ENCODE peak calls at places on chromosomes 2 and 18, in six cellular contexts. One of them, this sample, is unnamed.

GRCh38 chr2:48693645-48694044 is 61.9 kb downstream of the LHCGR start:
- ATAC-seq in upper lobe of left lung: no peak
- ATAC-seq in HepG2: no peak
- ATAC-seq in GM12878: no peak
- ATAC-seq in A549: no peak
- ATAC-seq in K562: no peak
- ATAC-seq in this sample: no peak

GRCh38 chr2:162379719-162380580 is 36.0 kb downstream of the GCA start:
- ATAC-seq in upper lobe of left lung: no peak
- ATAC-seq in HepG2: peak
- ATAC-seq in GM12878: peak
- ATAC-seq in A549: no peak
- ATAC-seq in K562: no peak
- ATAC-seq in this sample: no peak

GRCh38 chr2:10433948-10434884 is 13.9 kb downstream of the ODC1 start:
- ATAC-seq in upper lobe of left lung: no peak
- ATAC-seq in HepG2: peak
- ATAC-seq in GM12878: no peak
- ATAC-seq in A549: peak
- ATAC-seq in K562: peak
- ATAC-seq in this sample: no peak

GRCh38 chr2:171999125-171999524 is 628 bp upstream of the METAP1D start:
- ATAC-seq in upper lobe of left lung: no peak
- ATAC-seq in HepG2: no peak
- ATAC-seq in GM12878: peak
- ATAC-seq in A549: peak
- ATAC-seq in K562: peak
- ATAC-seq in this sample: no peak

GRCh38 chr2:100140582-100140981 is 1.8 kb downstream of the AFF3 start:
- ATAC-seq in upper lobe of left lung: peak
- ATAC-seq in HepG2: no peak
- ATAC-seq in GM12878: no peak
- ATAC-seq in A549: no peak
- ATAC-seq in K562: no peak
- ATAC-seq in this sample: no peak

GRCh38 chr2:132715554-132715953 is 45.5 kb upstream of the LYPD1 start:
- ATAC-seq in upper lobe of left lung: no peak
- ATAC-seq in HepG2: no peak
- ATAC-seq in GM12878: peak
- ATAC-seq in A549: no peak
- ATAC-seq in K562: no peak
- ATAC-seq in this sample: no peak

GRCh38 chr18:35389095-35389618 is 12.0 kb upstream of the ZNF396 start:
- ATAC-seq in upper lobe of left lung: peak
- ATAC-seq in HepG2: no peak
- ATAC-seq in GM12878: peak
- ATAC-seq in A549: no peak
- ATAC-seq in K562: no peak
- ATAC-seq in this sample: peak

GRCh38 chr2:181764095-181764963 is 84.0 kb upstream of the NEUROD1 start:
- ATAC-seq in upper lobe of left lung: no peak
- ATAC-seq in HepG2: peak
- ATAC-seq in GM12878: no peak
- ATAC-seq in A549: no peak
- ATAC-seq in K562: peak
- ATAC-seq in this sample: no peak

GRCh38 chr2:236631361-236632291 is 62.0 kb downstream of the ACKR3 start:
- ATAC-seq in upper lobe of left lung: no peak
- ATAC-seq in HepG2: no peak
- ATAC-seq in GM12878: no peak
- ATAC-seq in A549: no peak
- ATAC-seq in K562: no peak
- ATAC-seq in this sample: no peak

GRCh38 chr2:154978244-154978643 is 279.7 kb downstream of the KCNJ3 start:
- ATAC-seq in upper lobe of left lung: no peak
- ATAC-seq in HepG2: no peak
- ATAC-seq in GM12878: peak
- ATAC-seq in A549: no peak
- ATAC-seq in K562: no peak
- ATAC-seq in this sample: no peak

GRCh38 chr2:54287532-54287931 is 31.5 kb upstream of the TSPYL6 start:
- ATAC-seq in upper lobe of left lung: peak
- ATAC-seq in HepG2: no peak
- ATAC-seq in GM12878: no peak
- ATAC-seq in A549: no peak
- ATAC-seq in K562: no peak
- ATAC-seq in this sample: peak

GRCh38 chr2:134932864-134933526 is 14.4 kb downstream of the CCNT2 start:
- ATAC-seq in upper lobe of left lung: no peak
- ATAC-seq in HepG2: peak
- ATAC-seq in GM12878: peak
- ATAC-seq in A549: peak
- ATAC-seq in K562: no peak
- ATAC-seq in this sample: no peak

GRCh38 chr2:86783615-86784339 is 6.9 kb downstream of the CD8A start:
- ATAC-seq in upper lobe of left lung: no peak
- ATAC-seq in HepG2: no peak
- ATAC-seq in GM12878: peak
- ATAC-seq in A549: no peak
- ATAC-seq in K562: no peak
- ATAC-seq in this sample: no peak

DNA sequence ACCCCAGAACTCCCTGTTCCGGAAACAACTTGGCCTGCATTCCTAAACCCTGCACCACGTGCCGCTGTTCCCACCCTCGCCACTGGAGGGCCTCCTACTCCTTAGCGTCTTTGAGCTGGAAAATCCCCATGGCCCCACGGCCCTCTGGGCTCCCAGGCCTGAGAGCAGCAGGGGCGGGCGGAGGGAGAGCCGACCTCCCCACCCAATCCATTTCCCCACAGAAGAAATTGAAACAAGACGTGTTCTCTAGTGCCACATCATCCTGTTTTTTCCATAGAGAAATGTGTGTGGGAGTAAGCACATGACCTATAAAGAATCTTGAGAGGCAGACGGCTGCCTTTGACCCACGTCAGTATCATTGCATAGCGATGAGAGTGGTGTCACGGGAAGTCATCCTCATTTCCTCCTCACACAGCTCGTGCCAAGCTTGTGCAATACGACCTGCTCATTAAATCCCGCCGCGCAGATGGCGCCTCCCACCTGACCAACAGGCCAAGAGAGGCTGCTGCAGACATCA is 79.2 kb downstream of the LAMA1 start:
- ATAC-seq in upper lobe of left lung: peak
- ATAC-seq in HepG2: peak
- ATAC-seq in GM12878: peak
- ATAC-seq in A549: peak
- ATAC-seq in K562: peak
- ATAC-seq in this sample: peak
- TF ChIP-seq EP300 in upper lobe of left lung: no peak
- TF ChIP-seq EP300 in HepG2: no peak
- TF ChIP-seq EP300 in GM12878: no peak
- TF ChIP-seq EP300 in A549: no peak
- TF ChIP-seq EP300 in K562: no peak
- TF ChIP-seq EP300 in this sample: no peak

GRCh38 chr18:47247036-47247832 is 4.2 kb downstream of the SKOR2 start:
- ATAC-seq in upper lobe of left lung: no peak
- ATAC-seq in HepG2: no peak
- ATAC-seq in GM12878: no peak
- ATAC-seq in A549: no peak
- ATAC-seq in K562: no peak
- ATAC-seq in this sample: no peak
- H3K4me3 ChIP-seq in upper lobe of left lung: peak
- H3K4me3 ChIP-seq in HepG2: no peak
- H3K4me3 ChIP-seq in GM12878: no peak
- H3K4me3 ChIP-seq in A549: no peak
- H3K4me3 ChIP-seq in K562: no peak
- H3K4me3 ChIP-seq in this sample: peak

GRCh38 chr18:4293337-4293736 is 161.8 kb downstream of the DLGAP1 start:
- ATAC-seq in upper lobe of left lung: no peak
- ATAC-seq in HepG2: no peak
- ATAC-seq in GM12878: peak
- ATAC-seq in A549: no peak
- ATAC-seq in K562: no peak
- ATAC-seq in this sample: no peak

DNA sequence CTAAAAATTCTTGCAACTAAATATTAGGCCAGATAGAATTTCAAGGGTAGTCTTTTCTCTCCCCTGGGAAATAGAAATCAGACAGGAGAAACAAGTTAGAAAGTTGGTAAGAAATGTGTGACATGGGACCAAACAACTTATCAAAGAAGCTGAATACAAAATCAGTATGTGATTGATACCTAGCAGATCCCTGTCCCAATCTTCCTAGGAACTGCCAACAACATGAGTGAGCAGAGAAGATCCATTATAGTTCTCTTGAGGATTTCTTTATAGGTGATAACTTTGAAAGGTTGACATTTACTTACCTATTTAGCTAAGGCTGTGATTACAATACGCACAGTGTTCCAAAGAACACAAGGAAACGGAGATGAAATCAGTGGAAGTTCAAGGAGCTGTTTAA is 162.4 kb downstream of the DLGAP1 start:
- ATAC-seq in upper lobe of left lung: no peak
- ATAC-seq in HepG2: no peak
- ATAC-seq in GM12878: no peak
- ATAC-seq in A549: no peak
- ATAC-seq in K562: no peak
- ATAC-seq in this sample: no peak
- TF ChIP-seq EP300 in upper lobe of left lung: no peak
- TF ChIP-seq EP300 in HepG2: no peak
- TF ChIP-seq EP300 in GM12878: no peak
- TF ChIP-seq EP300 in A549: no peak
- TF ChIP-seq EP300 in K562: no peak
- TF ChIP-seq EP300 in this sample: no peak

GRCh38 chr2:37793004-37793403 is 121.6 kb upstream of the CDC42EP3 start:
- ATAC-seq in upper lobe of left lung: no peak
- ATAC-seq in HepG2: no peak
- ATAC-seq in GM12878: no peak
- ATAC-seq in A549: no peak
- ATAC-seq in K562: no peak
- ATAC-seq in this sample: no peak

GRCh38 chr2:37795456-37795855 is 124.0 kb upstream of the CDC42EP3 start:
- ATAC-seq in upper lobe of left lung: no peak
- ATAC-seq in HepG2: no peak
- ATAC-seq in GM12878: no peak
- ATAC-seq in A549: no peak
- ATAC-seq in K562: no peak
- ATAC-seq in this sample: no peak

GRCh38 chr2:37796481-37796880 is 125.0 kb upstream of the CDC42EP3 start:
- ATAC-seq in upper lobe of left lung: no peak
- ATAC-seq in HepG2: no peak
- ATAC-seq in GM12878: no peak
- ATAC-seq in A549: no peak
- ATAC-seq in K562: no peak
- ATAC-seq in this sample: no peak

GRCh38 chr2:37795938-37796337 is 124.5 kb upstream of the CDC42EP3 start:
- ATAC-seq in upper lobe of left lung: no peak
- ATAC-seq in HepG2: no peak
- ATAC-seq in GM12878: no peak
- ATAC-seq in A549: no peak
- ATAC-seq in K562: no peak
- ATAC-seq in this sample: no peak

GRCh38 chr2:37794717-37795116 is 123.3 kb upstream of the CDC42EP3 start:
- ATAC-seq in upper lobe of left lung: no peak
- ATAC-seq in HepG2: no peak
- ATAC-seq in GM12878: no peak
- ATAC-seq in A549: no peak
- ATAC-seq in K562: no peak
- ATAC-seq in this sample: no peak
- H3K4me3 ChIP-seq in upper lobe of left lung: no peak
- H3K4me3 ChIP-seq in HepG2: no peak
- H3K4me3 ChIP-seq in GM12878: no peak
- H3K4me3 ChIP-seq in A549: no peak
- H3K4me3 ChIP-seq in K562: no peak
- H3K4me3 ChIP-seq in this sample: no peak

DNA sequence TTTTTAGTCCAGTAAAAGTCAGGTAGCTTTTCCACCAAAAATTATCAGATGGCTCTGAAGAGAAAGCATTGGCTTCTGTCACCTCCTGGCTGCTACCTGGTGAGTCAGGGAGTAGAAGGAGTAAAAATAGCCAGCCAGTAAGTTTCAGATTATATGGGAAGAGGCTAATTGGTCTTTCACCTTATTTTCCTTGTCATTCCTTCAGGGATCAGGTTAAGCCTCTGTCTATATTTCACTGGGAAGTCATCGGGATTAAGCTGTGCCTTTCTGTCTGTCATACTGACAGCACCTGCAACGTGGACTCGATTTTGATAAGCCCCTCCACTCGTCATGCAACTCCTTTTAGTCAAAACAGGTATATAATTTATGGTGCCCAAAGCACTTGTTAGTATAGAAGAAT is 380.7 kb upstream of the CELF4 start:
- ATAC-seq in upper lobe of left lung: no peak
- ATAC-seq in HepG2: no peak
- ATAC-seq in GM12878: no peak
- ATAC-seq in A549: no peak
- ATAC-seq in K562: no peak
- ATAC-seq in this sample: no peak
- TF ChIP-seq EP300 in upper lobe of left lung: no peak
- TF ChIP-seq EP300 in HepG2: no peak
- TF ChIP-seq EP300 in GM12878: no peak
- TF ChIP-seq EP300 in A549: no peak
- TF ChIP-seq EP300 in K562: no peak
- TF ChIP-seq EP300 in this sample: no peak

GRCh38 chr2:146584316-146584715 is 1260.5 kb upstream of the ACVR2A start:
- ATAC-seq in upper lobe of left lung: no peak
- ATAC-seq in HepG2: no peak
- ATAC-seq in GM12878: no peak
- ATAC-seq in A549: no peak
- ATAC-seq in K562: no peak
- ATAC-seq in this sample: no peak

GRCh38 chr2:146591907-146592306 is 1252.9 kb upstream of the ACVR2A start:
- ATAC-seq in upper lobe of left lung: no peak
- ATAC-seq in HepG2: no peak
- ATAC-seq in GM12878: no peak
- ATAC-seq in A549: no peak
- ATAC-seq in K562: no peak
- ATAC-seq in this sample: no peak

GRCh38 chr2:146587291-146587713 is 1257.5 kb upstream of the ACVR2A start:
- ATAC-seq in upper lobe of left lung: no peak
- ATAC-seq in HepG2: no peak
- ATAC-seq in GM12878: no peak
- ATAC-seq in A549: no peak
- ATAC-seq in K562: no peak
- ATAC-seq in this sample: no peak
- H3K4me3 ChIP-seq in upper lobe of left lung: no peak
- H3K4me3 ChIP-seq in HepG2: no peak
- H3K4me3 ChIP-seq in GM12878: no peak
- H3K4me3 ChIP-seq in A549: no peak
- H3K4me3 ChIP-seq in K562: no peak
- H3K4me3 ChIP-seq in this sample: no peak

DNA sequence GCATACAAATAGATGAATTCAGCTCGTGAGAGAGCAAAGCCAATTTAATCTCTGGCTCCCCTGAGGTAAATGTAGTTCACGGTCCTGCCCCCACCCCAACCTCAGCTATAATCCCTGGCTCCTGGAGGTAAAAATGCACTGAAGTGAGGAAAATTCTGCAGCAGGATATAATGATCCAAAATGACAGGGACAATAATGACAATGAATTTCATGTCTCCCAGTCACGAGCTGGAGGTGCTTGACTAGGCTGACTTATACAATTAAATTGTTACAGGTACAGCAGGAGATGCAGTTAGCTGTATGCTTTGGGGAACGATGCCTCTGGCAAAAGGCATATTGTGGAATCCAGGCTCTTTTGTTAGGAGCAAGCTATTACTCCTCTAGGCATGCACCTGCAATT is 82.0 kb downstream of the GPD2 start:
- ATAC-seq in upper lobe of left lung: no peak
- ATAC-seq in HepG2: no peak
- ATAC-seq in GM12878: no peak
- ATAC-seq in A549: no peak
- ATAC-seq in K562: no peak
- ATAC-seq in this sample: no peak
- TF ChIP-seq EP300 in upper lobe of left lung: no peak
- TF ChIP-seq EP300 in HepG2: no peak
- TF ChIP-seq EP300 in GM12878: no peak
- TF ChIP-seq EP300 in A549: no peak
- TF ChIP-seq EP300 in K562: no peak
- TF ChIP-seq EP300 in this sample: no peak

This sample was measured in gastroesophageal sphincter.